ENCODE peak calls at places on chromosomes 13 and 19, in eight cellular contexts. Q is mucosa of descending colon, E is HFFc6, J is lower leg skin, U is Calu3, N is mammary epithelial cell, I is nephron progenitor cell, X is choroid plexus epithelial cell. T is an unnamed sample.

GRCh38 chr13:111399334-111399733 is 78.9 kb downstream of the TEX29 start:
- DNase-seq in I (no peak), N (no peak), Q (no peak), J (peak; percentile 39), U (no peak), E (no peak), X (no peak), T (no peak)

GRCh38 chr13:80345771-80346510 is 5.0 kb upstream of the SPRY2 start:
- DNase-seq in Q (no peak), E (no peak), J (no peak), N (no peak), U (no peak), X (no peak), I (no peak), T (no peak)

GRCh38 chr19:35266149-35266903 is 2.4 kb upstream of the USF2 start:
- DNase-seq in J (peak; percentile 87), E (no peak), X (no peak), Q (no peak), N (no peak), I (no peak), U (no peak), T (no peak)

GRCh38 chr19:33758541-33759013 is 38.1 kb upstream of the KCTD15 start:
- DNase-seq in U (no peak), I (no peak), N (peak; percentile 21), Q (no peak), J (no peak), E (no peak), X (peak; percentile 29), T (no peak)

GRCh38 chr13:111868716-111869115 is 198.2 kb upstream of the SOX1 start:
- DNase-seq in X (no peak), I (no peak), N (no peak), U (no peak), E (no peak), Q (no peak), J (no peak), T (no peak)

GRCh38 chr19:1884291-1884718 is 991 bp downstream of the ABHD17A start:
- DNase-seq in E (no peak), U (no peak), I (no peak), Q (peak; percentile 53), N (no peak), J (no peak), X (no peak), T (peak; percentile 42)

GRCh38 chr13:94327318-94327717 is 152.2 kb downstream of the DCT start:
- DNase-seq in Q (no peak), J (no peak), I (no peak), E (no peak), N (no peak), X (no peak), U (no peak), T (no peak)

GRCh38 chr13:40152145-40152544 is 496.7 kb downstream of the COG6 start:
- DNase-seq in J (no peak), Q (no peak), I (no peak), N (peak; percentile 83), E (peak; percentile 54), X (peak; percentile 96), U (peak; percentile 53), T (no peak)

GRCh38 chr19:5330307-5330720 is 10.3 kb downstream of the PTPRS start:
- DNase-seq in N (no peak), J (no peak), E (no peak), Q (no peak), X (no peak), I (no peak), U (no peak), T (no peak)

GRCh38 chr19:5326545-5326944 is 14.1 kb downstream of the PTPRS start:
- DNase-seq in N (no peak), Q (no peak), X (no peak), E (no peak), U (no peak), I (no peak), J (no peak), T (no peak)

GRCh38 chr19:5329141-5329540 is 11.5 kb downstream of the PTPRS start:
- DNase-seq in U (no peak), X (no peak), Q (no peak), E (no peak), J (no peak), I (no peak), N (no peak), T (no peak)

GRCh38 chr19:5324947-5325346 is 15.7 kb downstream of the PTPRS start:
- DNase-seq in J (no peak), X (no peak), Q (no peak), N (no peak), U (no peak), E (no peak), I (no peak), T (no peak)

GRCh38 chr19:5326986-5327623 is 13.5 kb downstream of the PTPRS start:
- DNase-seq in U (no peak), J (no peak), I (no peak), E (no peak), X (no peak), Q (no peak), N (no peak), T (no peak)
- TF ChIP-seq CTCF in U (no peak), J (no peak), I (no peak), E (no peak), X (no peak), Q (no peak), N (no peak), T (no peak)

GRCh38 chr19:54881884-54882283 is 7.8 kb downstream of the FCAR start:
- DNase-seq in U (no peak), J (no peak), X (no peak), N (no peak), Q (no peak), I (no peak), E (no peak), T (no peak)

GRCh38 chr19:54883228-54883627 is 9.2 kb downstream of the FCAR start:
- DNase-seq in Q (no peak), E (no peak), I (no peak), J (no peak), X (no peak), N (no peak), U (no peak), T (no peak)

GRCh38 chr19:54882758-54883157 is 8.7 kb downstream of the FCAR start:
- DNase-seq in N (no peak), J (no peak), Q (no peak), E (no peak), X (peak; percentile 2), U (no peak), I (no peak), T (no peak)
- TF ChIP-seq CTCF in N (no peak), J (no peak), Q (no peak), E (peak; percentile 11), X (no peak), U (no peak), I (no peak), T (peak; percentile 33)

GRCh38 chr19:44718441-44719261 is 19.7 kb downstream of the CEACAM16 start:
- DNase-seq in X (no peak), J (no peak), Q (peak; percentile 87), U (peak; percentile 41), I (peak; percentile 31), N (no peak), E (no peak), T (no peak)
- TF ChIP-seq CTCF in X (no peak), J (no peak), Q (no peak), U (no peak), I (no peak), N (no peak), E (no peak), T (no peak)

GRCh38 chr19:18940791-18941627 is at the start of gene HOMER3:
- DNase-seq in I (peak; percentile 94), Q (peak; percentile 89), N (no peak), J (peak; percentile 96), X (peak; percentile 54), U (peak; percentile 78), E (peak; percentile 19), T (peak; percentile 71)
- TF ChIP-seq CTCF in I (no peak), Q (peak; percentile 12), N (peak; percentile 4), J (no peak), X (peak; percentile 46), U (no peak), E (peak; percentile 24), T (no peak)

GRCh38 chr13:113839536-113840204 is 24.2 kb downstream of the GAS6 start:
- DNase-seq in E (no peak), U (no peak), Q (peak; percentile 76), I (no peak), J (no peak), X (no peak), N (no peak), T (no peak)

GRCh38 chr13:113838711-113839201 is 25.1 kb downstream of the GAS6 start:
- DNase-seq in I (no peak), U (no peak), N (no peak), E (no peak), J (no peak), X (no peak), Q (no peak), T (no peak)

GRCh38 chr13:113841355-113841653 is 22.6 kb downstream of the GAS6 start:
- DNase-seq in I (no peak), U (no peak), Q (no peak), X (no peak), E (no peak), N (no peak), J (no peak), T (no peak)

GRCh38 chr13:113842336-113843062 is 21.4 kb downstream of the GAS6 start:
- DNase-seq in U (no peak), I (no peak), Q (no peak), J (no peak), X (no peak), N (no peak), E (no peak), T (no peak)

DNA sequence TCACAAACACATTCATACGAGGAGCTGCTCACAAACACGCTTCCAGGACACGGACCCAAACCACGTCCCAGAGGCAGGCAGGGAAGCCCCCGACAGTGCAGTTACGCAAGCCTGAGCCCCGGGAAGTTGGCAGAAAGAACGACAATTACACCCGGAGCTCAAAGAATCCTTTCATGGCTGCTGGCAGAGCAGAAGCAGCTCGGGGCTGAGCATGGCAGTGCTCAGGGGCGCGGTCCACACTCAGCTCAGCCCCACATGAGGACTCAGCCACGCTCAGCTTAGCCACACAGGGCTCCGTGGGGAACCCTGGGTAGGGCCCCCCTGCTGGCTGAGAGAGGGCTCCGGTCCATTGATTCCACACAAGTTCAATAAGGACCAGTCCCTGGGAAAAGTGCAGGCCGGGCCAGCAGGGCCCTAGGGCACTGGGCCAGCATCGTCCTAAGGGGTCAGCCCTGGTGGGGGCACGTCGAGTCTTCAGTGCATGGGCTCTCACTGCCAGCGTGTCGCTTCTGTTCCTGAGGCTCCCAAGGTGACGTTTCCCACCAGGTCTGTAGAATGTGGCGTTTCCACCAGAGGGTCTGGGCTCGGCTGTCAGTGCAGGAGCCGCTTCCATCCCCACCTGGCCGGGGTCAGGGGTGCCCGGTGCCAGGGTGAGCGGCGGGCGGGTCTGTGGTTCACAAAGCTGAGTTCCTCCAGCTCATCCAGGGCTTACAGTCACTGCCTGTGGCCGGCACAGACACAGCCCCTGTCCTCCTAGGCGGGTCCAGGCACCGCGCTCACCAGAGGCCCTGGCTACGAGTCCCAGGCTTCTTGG is 23.1 kb downstream of the GAS6 start:
- DNase-seq in Q (no peak), X (no peak), I (no peak), N (no peak), U (no peak), J (no peak), E (no peak), T (no peak)
- TF ChIP-seq CTCF in Q (no peak), X (no peak), I (no peak), N (no peak), U (no peak), J (no peak), E (no peak), T (no peak)

DNA sequence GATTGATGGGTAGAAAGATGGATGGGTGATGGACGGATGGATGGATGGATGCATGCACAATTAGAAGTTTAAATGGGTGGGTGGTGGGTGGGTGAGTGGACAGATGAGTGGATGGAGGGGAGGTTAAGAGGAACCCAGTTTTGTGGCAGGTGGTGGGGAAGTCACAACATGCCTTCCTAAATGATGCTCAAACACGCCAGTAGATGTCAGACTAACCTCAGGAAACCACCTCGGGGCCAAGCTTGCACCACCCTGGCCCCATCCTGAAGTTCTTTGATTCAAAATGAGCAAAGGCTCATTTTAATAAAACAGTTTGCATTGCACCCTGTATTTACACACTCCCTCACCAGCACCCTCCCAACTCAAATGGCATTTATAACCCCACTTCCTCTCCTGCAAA is 91.3 kb upstream of the CACNA1A start:
- DNase-seq in Q (peak; percentile 60), N (peak; percentile 50), J (no peak), U (peak; percentile 55), E (peak; percentile 57), X (peak; percentile 85), I (peak; percentile 53), T (no peak)
- TF ChIP-seq CTCF in Q (peak; percentile 27), N (peak; percentile 44), J (no peak), U (peak; percentile 54), E (peak; percentile 82), X (peak; percentile 80), I (peak; percentile 63), T (peak; percentile 67)

T was measured in CD14-positive monocyte.